ENCODE peak calls at places on chromosomes 2 and 18, in four cellular contexts. E, J, R and Y are unnamed samples.

GRCh38 chr2:16281451-16282330 is 341.3 kb downstream of the MYCN start:
- DNase-seq in J (no peak), R (no peak), E (no peak), Y (no peak)

GRCh38 chr2:201859886-201860285 is 53.5 kb downstream of the CDK15 start:
- DNase-seq in R (no peak), E (peak), J (no peak), Y (no peak)

GRCh38 chr2:168930242-168930641 is 29.2 kb downstream of the G6PC2 start:
- DNase-seq in E (no peak), R (no peak), J (no peak), Y (no peak)

GRCh38 chr2:54274781-54275242 is 18.8 kb upstream of the TSPYL6 start:
- DNase-seq in R (no peak), E (peak), J (no peak), Y (no peak)

GRCh38 chr18:42675810-42676209 is 439.7 kb downstream of the RIT2 start:
- DNase-seq in E (no peak), J (peak), R (no peak), Y (no peak)

GRCh38 chr2:232842689-232843088 is 27.4 kb upstream of the SNORC start:
- DNase-seq in R (no peak), J (no peak), E (no peak), Y (no peak)

GRCh38 chr2:61585383-61585782 is 47.2 kb upstream of the XPO1 start:
- DNase-seq in J (no peak), E (no peak), R (no peak), Y (no peak)

GRCh38 chr2:227890495-227891079 is 19.2 kb downstream of the DAW1 start:
- DNase-seq in E (peak), J (peak), R (no peak), Y (no peak)

GRCh38 chr2:97919858-97920257 is 75.9 kb downstream of the TMEM131 start:
- DNase-seq in E (no peak), R (no peak), J (no peak), Y (no peak)